ENCODE peak calls at places on chromosomes 12 and 14, in seven cellular contexts. T, W, F, U, N, Y and I are unnamed samples.

GRCh38 chr14:94540031-94540794 is 21.0 kb upstream of the SERPINA4 start:
- DNase-seq in N (peak), W (no peak), T (no peak), F (no peak), U (peak), Y (no peak), I (no peak)

GRCh38 chr12:130936566-130936965 is 17.1 kb upstream of the ADGRD1 start:
- DNase-seq in W (no peak), F (no peak), T (no peak), U (no peak), Y (no peak), N (no peak), I (no peak)

GRCh38 chr12:123035841-123036240 is 55.4 kb downstream of the ARL6IP4 start:
- DNase-seq in N (no peak), Y (no peak), U (no peak), T (no peak), F (no peak), W (no peak), I (no peak)

GRCh38 chr14:20632831-20633771 is 8.4 kb downstream of the OR6S1 start:
- DNase-seq in F (peak), N (peak), T (no peak), Y (peak), U (peak), W (peak), I (no peak)

GRCh38 chr12:68227356-68227755 is 1.7 kb upstream of the IL26 start:
- DNase-seq in T (no peak), F (no peak), N (no peak), U (no peak), Y (no peak), W (no peak), I (no peak)

GRCh38 chr12:94768398-94769039 is 118.2 kb upstream of the TMCC3 start:
- DNase-seq in T (no peak), Y (no peak), N (no peak), U (peak), F (peak), W (no peak), I (no peak)

GRCh38 chr14:50736932-50737419 is 68.9 kb upstream of the SAV1 start:
- DNase-seq in U (no peak), F (no peak), Y (peak), T (no peak), W (no peak), N (peak), I (no peak)

GRCh38 chr12:12508612-12509011 is 54.1 kb downstream of the DUSP16 start:
- DNase-seq in N (peak), W (no peak), F (no peak), T (no peak), Y (no peak), U (no peak), I (no peak)

GRCh38 chr14:82410064-82410463 is 876.4 kb upstream of the SEL1L start:
- DNase-seq in W (no peak), N (no peak), Y (no peak), T (no peak), F (no peak), U (no peak), I (no peak)

GRCh38 chr14:53218161-53218560 is 65.0 kb upstream of the DDHD1 start:
- DNase-seq in T (no peak), U (no peak), Y (no peak), N (no peak), W (no peak), F (no peak), I (no peak)

GRCh38 chr14:73786942-73787759 is 64.5 kb upstream of the PTGR2 start:
- DNase-seq in N (peak), Y (peak), T (peak), W (peak), U (peak), F (no peak), I (peak)

GRCh38 chr14:104820669-104821228 is 19.8 kb downstream of the ZBTB42 start:
- DNase-seq in T (no peak), W (peak), Y (no peak), F (peak), N (peak), U (peak), I (peak)

GRCh38 chr12:80262372-80263170 is 163.2 kb downstream of the OTOGL start:
- DNase-seq in Y (no peak), F (no peak), W (no peak), N (peak), T (no peak), U (no peak), I (no peak)

GRCh38 chr12:12327802-12328201 is 22.2 kb downstream of the MANSC1 start:
- DNase-seq in W (no peak), F (peak), N (peak), T (no peak), U (peak), Y (no peak), I (no peak)

GRCh38 chr14:104576607-104577332 is 2.8 kb upstream of the C14orf180 start:
- DNase-seq in N (no peak), Y (no peak), W (peak), U (no peak), F (no peak), T (no peak), I (no peak)

GRCh38 chr14:59870277-59871165 is at the start of gene RTN1:
- DNase-seq in U (peak), Y (no peak), T (peak), W (peak), N (peak), F (peak), I (peak)

GRCh38 chr12:43316506-43316905 is 235.5 kb downstream of the ADAMTS20 start:
- DNase-seq in T (no peak), Y (no peak), F (no peak), N (no peak), U (peak), W (no peak), I (no peak)

GRCh38 chr12:11209098-11209497 is 22.4 kb upstream of the TAS2R42 start:
- DNase-seq in W (no peak), N (no peak), Y (no peak), F (no peak), U (no peak), T (no peak), I (no peak)

GRCh38 chr14:55000381-55000780 is 26.5 kb downstream of the WDHD1 start:
- DNase-seq in Y (no peak), W (no peak), U (peak), T (no peak), F (peak), N (no peak), I (no peak)

GRCh38 chr12:54608786-54609185 is 20.3 kb upstream of the PPP1R1A start:
- DNase-seq in W (no peak), F (no peak), Y (no peak), N (no peak), U (no peak), T (no peak), I (no peak)

GRCh38 chr12:13980548-13981295 is 680 bp downstream of the GRIN2B start:
- DNase-seq in F (no peak), T (no peak), W (peak), N (no peak), Y (no peak), U (no peak), I (no peak)

GRCh38 chr12:32501835-32502333 is 102.5 kb downstream of the FGD4 start:
- DNase-seq in U (peak), N (peak), W (peak), T (no peak), F (peak), Y (no peak), I (no peak)

GRCh38 chr12:133106253-133106652 is 23.8 kb downstream of the ZNF891 start:
- DNase-seq in T (no peak), N (no peak), W (no peak), Y (no peak), F (no peak), U (peak), I (no peak)

GRCh38 chr14:95044463-95045254 is 112.7 kb downstream of the DICER1 start:
- DNase-seq in F (no peak), T (no peak), Y (no peak), W (no peak), U (no peak), N (no peak), I (peak)